ENCODE peak calls at places on chromosomes 1 and 21, in four cellular contexts. M is adipocyte; E is CD8-positive, alpha-beta memory T cell; C is cardiac muscle cell. K is an unnamed sample. For H3K9me3, the result is how much of the 10 kb centered on the place peaks cover.

GRCh38 chr1:14853518-14853917 is 255.0 kb downstream of the KAZN start:
- DNase-seq in C (no peak), E (no peak), M (no peak), K (no peak)

GRCh38 chr1:183932412-183932811 is 105.1 kb downstream of the COLGALT2 start:
- DNase-seq in E (no peak), M (peak), C (no peak), K (no peak)

GRCh38 chr1:10834770-10835412 is 38.4 kb upstream of the CASZ1 start:
- DNase-seq in M (no peak), E (no peak), C (no peak), K (no peak)

GRCh38 chr21:22096314-22096713 is 1098.1 kb downstream of the NCAM2 start:
- DNase-seq in E (no peak), M (no peak), C (no peak), K (no peak)

GRCh38 chr1:55478742-55479141 is 263.6 kb upstream of the USP24 start:
- DNase-seq in C (peak), E (no peak), M (peak), K (no peak)

GRCh38 chr1:67683736-67684525 is 1.1 kb upstream of the GADD45A start:
- DNase-seq in E (peak), C (no peak), M (peak), K (no peak)

GRCh38 chr1:30188329-30188728 is 535.1 kb downstream of the MATN1 start:
- DNase-seq in E (no peak), M (no peak), C (no peak), K (no peak)

GRCh38 chr1:85280636-85281035 is 4.2 kb upstream of the BCL10 start:
- DNase-seq in E (no peak), C (no peak), M (no peak), K (no peak)

GRCh38 chr1:192983349-192983980 is 75.7 kb downstream of the UCHL5 start:
- DNase-seq in E (no peak), C (no peak), M (no peak), K (no peak)

GRCh38 chr1:33517596-33518250 is 45.3 kb downstream of the ZSCAN20 start:
- DNase-seq in E (no peak), M (peak), C (no peak), K (no peak)

GRCh38 chr1:169928438-169929209 is 34.9 kb upstream of the SCYL3 start:
- DNase-seq in M (peak), E (peak), C (peak), K (no peak)

GRCh38 chr1:113031060-113031933 is 41.7 kb upstream of the LRIG2 start:
- DNase-seq in C (no peak), M (no peak), E (no peak), K (no peak)

GRCh38 chr21:16302851-16303282 is 573.1 kb downstream of the USP25 start:
- DNase-seq in E (no peak), C (peak), M (no peak), K (no peak)

GRCh38 chr21:26769613-26770188 is 75.5 kb downstream of the ADAMTS1 start:
- DNase-seq in M (peak), C (peak), E (no peak), K (no peak)

GRCh38 chr1:163178628-163179027 is 24.1 kb downstream of the RGS5 start:
- DNase-seq in E (no peak), M (peak), C (no peak), K (no peak)

GRCh38 chr1:20785907-20786309 is 1.2 kb downstream of the HP1BP3 start:
- DNase-seq in C (no peak), E (no peak), M (no peak), K (peak)

GRCh38 chr21:36893581-36893980 is 72.9 kb downstream of the HLCS start:
- DNase-seq in E (no peak), M (no peak), C (no peak), K (no peak)

GRCh38 chr1:43590389-43590788 is 59.6 kb upstream of the KDM4A start:
- DNase-seq in C (no peak), M (no peak), E (no peak), K (no peak)

GRCh38 chr1:111318483-111319000 is 27.9 kb downstream of the CHIA start:
- DNase-seq in M (no peak), C (no peak), E (no peak), K (no peak)
- H3K9me3 ChIP-seq in M (under half), C (under half), E (under half), K (under half)

GRCh38 chr1:226222686-226223085 is 778 bp upstream of the MIXL1 start:
- DNase-seq in C (no peak), E (no peak), M (no peak), K (no peak)
- H3K9me3 ChIP-seq in C (under half), E (under half), M (under half), K (under half)

DNA sequence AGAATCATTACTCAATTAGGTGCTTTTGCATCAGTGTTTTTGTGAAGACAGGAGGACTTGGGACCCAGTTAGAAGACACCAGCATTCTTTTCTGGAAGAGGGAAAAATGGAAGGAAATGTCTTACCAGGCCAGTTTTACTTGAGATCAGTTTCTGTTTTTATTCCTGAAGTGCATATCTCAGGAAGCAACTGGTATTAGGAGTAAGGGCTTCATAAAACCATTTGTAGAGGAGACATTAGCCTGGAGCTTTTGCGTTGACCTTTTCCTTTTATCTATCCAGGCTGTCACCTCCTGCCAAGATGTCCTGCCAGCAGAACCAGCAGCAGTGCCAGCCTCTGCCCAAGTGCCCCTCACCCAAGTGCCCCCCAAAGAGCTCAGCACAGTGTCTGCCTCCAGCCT is at the start of gene LCE3B:
- DNase-seq in E (no peak), M (no peak), C (no peak), K (no peak)
- H3K9me3 ChIP-seq in E (under half), M (under half), C (under half), K (under half)

GRCh38 chr21:45724345-45724961 is 80.9 kb downstream of the PCBP3 start:
- DNase-seq in E (no peak), C (no peak), M (no peak), K (no peak)

GRCh38 chr21:45726438-45726837 is 82.9 kb downstream of the PCBP3 start:
- DNase-seq in C (no peak), M (no peak), E (no peak), K (no peak)

GRCh38 chr21:45724994-45725843 is 81.7 kb downstream of the PCBP3 start:
- DNase-seq in C (no peak), E (no peak), M (no peak), K (no peak)

GRCh38 chr21:45725844-45726200 is 82.3 kb downstream of the PCBP3 start:
- DNase-seq in M (no peak), E (no peak), C (no peak), K (no peak)

DNA sequence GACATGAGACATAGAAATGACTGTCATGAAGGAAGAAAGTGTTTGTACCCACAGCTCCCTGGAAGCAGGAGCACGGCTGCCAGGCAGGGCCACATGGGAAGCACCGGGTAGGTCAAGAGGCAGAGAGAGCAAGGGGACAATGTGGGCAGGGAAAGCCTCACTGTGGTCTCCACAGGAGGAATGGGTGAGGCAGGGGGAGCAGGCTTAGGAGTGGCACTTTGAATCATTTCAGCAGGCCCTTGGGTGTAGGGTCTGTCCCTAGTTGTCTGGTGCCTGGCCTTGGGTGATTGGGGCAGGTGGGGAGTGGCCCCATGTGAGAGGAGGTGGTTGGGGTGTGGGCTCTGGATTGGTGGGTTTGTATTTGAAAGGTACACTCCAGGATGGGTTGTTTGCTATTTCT is 83.9 kb downstream of the PCBP3 start:
- DNase-seq in C (no peak), E (no peak), M (no peak), K (no peak)
- H3K9me3 ChIP-seq in C (under half), E (under half), M (under half), K (under half)

K was measured in T-helper 17 cell.